ENCODE peak calls at places on chromosomes 2 and 18, in seven cellular contexts. V is astrocyte, M is neural crest cell, E is osteocyte, I is HFFc6, W is fibroblast of villous mesenchyme, Q is ovary. D is an unnamed sample.

GRCh38 chr18:71012789-71013188 is 723.9 kb downstream of the SOCS6 start:
- DNase-seq in V (no peak), M (no peak), E (no peak), I (no peak), W (no peak), Q (no peak), D (no peak)

GRCh38 chr2:203934006-203934632 is 2.4 kb upstream of the ICOS start:
- DNase-seq in V (no peak), M (no peak), E (no peak), I (no peak), W (no peak), Q (no peak), D (no peak)

GRCh38 chr2:189477756-189478155 is 36.5 kb downstream of the WDR75 start:
- DNase-seq in V (no peak), M (no peak), E (no peak), I (no peak), W (no peak), Q (no peak), D (no peak)

GRCh38 chr18:57910817-57911216 is 107.7 kb upstream of the ATP8B1 start:
- DNase-seq in V (no peak), M (peak; percentile 9), E (no peak), I (no peak), W (no peak), Q (no peak), D (no peak)

GRCh38 chr2:239824051-239824694 is 201.0 kb downstream of the NDUFA10 start:
- DNase-seq in V (no peak), M (no peak), E (peak; percentile 46), I (no peak), W (peak; percentile 7), Q (peak; percentile 12), D (peak; percentile 11)

GRCh38 chr2:181051861-181052522 is 71.6 kb downstream of the UBE2E3 start:
- DNase-seq in V (no peak), M (no peak), E (no peak), I (no peak), W (no peak), Q (no peak), D (no peak)

GRCh38 chr2:83055338-83056010 is 1403.6 kb downstream of the SUCLG1 start:
- DNase-seq in V (peak; percentile 79), M (no peak), E (no peak), I (peak; percentile 82), W (peak; percentile 84), Q (no peak), D (no peak)

GRCh38 chr18:1659190-1659589 is 754.5 kb downstream of the ADCYAP1 start:
- DNase-seq in V (no peak), M (no peak), E (no peak), I (no peak), W (no peak), Q (no peak), D (no peak)

GRCh38 chr2:113275556-113276215 is 3.0 kb downstream of the PAX8 start:
- DNase-seq in V (no peak), M (no peak), E (no peak), I (no peak), W (no peak), Q (no peak), D (no peak)

DNA sequence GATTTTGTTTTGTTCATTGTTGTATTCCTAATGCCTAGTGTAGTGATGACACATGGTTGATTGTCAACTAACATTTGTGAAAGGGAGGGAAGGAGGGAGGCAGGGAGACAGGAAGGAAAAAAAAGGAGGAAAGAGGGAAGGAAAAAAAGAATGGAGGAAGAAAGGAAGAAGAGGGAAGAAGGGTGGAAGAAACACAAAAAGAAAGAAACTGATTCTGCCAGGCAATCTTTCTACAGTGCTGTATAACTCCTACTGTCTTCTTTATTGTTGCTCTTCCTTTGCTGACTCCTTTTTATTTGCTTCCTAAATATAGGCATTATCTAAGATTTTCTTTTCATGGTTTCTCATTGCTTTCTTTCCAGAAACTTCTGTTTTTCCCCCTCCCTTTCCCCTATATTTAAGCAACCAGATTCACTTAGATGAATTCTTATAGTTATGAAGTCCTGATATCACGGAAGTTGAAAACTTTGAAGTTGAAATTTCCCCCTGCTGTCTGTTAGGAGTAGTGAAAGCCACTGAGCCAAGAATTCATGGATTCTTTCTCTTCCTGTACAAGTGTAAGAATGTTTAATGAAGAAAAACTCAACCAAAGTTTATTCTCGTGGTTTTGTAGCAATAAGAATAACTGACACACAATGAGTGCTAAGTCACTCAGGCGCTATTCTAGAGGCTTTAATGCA is 305.1 kb upstream of the FSHR start:
- DNase-seq in V (no peak), M (no peak), E (no peak), I (no peak), W (no peak), Q (no peak), D (no peak)
- TF ChIP-seq CTCF in V (no peak), M (no peak), E (no peak), I (no peak), W (no peak), Q (no peak), D (no peak)

GRCh38 chr18:9708057-9708881 is at the start of gene RAB31:
- DNase-seq in V (peak; percentile 60), M (peak; percentile 40), E (peak; percentile 94), I (peak; percentile 58), W (peak; percentile 85), Q (peak; percentile 86), D (peak; percentile 51)
- TF ChIP-seq CTCF in V (no peak), M (no peak), E (peak; percentile 25), I (no peak), W (no peak), Q (no peak), D (no peak)

DNA sequence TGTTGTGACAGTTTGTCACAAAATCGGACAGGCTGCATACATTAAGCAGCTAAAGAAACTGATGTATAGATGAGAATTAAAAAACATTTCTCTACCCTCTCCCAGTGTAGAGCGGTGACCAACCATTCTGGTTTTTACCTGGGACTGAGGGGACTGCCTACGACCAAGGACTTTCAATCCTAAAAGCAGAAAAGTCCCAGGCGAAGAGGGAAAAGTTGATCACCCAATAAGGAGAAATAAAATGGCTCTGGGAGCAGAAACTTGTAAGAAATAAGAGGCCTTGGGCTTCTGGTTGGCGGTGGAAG is 30.9 kb upstream of the YPEL5 start:
- DNase-seq in V (no peak), M (no peak), E (no peak), I (no peak), W (no peak), Q (no peak), D (no peak)
- TF ChIP-seq CTCF in V (no peak), M (no peak), E (no peak), I (peak; percentile 0), W (no peak), Q (no peak), D (no peak)

DNA sequence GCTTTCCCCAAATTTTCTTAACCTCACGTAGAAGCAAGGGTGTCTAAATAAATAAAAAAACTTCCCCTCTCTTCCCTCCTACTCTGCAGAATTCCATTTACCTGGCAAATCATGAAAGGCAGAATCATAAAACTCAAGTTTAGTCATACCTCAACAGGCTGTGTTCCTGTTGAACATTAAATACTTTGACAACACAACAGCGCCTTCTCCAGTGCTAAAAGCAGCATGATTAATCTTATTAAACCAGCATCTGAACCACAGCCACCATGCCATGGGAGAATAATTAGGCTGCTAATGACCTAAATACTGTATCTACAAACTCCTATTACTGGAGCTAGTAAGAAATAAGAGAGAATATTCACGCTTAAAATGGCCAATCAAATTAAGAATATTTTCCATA is 68.1 kb downstream of the CDH2 start:
- DNase-seq in V (peak; percentile 60), M (no peak), E (no peak), I (no peak), W (no peak), Q (no peak), D (no peak)
- TF ChIP-seq CTCF in V (peak; percentile 25), M (no peak), E (no peak), I (peak; percentile 26), W (no peak), Q (no peak), D (peak; percentile 24)

D was measured in body of pancreas.